ENCODE peak calls at places on chromosomes 13 and 19, in nine cellular contexts. V, X, D, E, J, B, R, Z and A are unnamed samples.

GRCh38 chr19:48696353-48697010 is 711 bp downstream of the FUT2 start:
- DNase-seq in D (no peak), J (no peak), E (no peak), V (no peak), R (peak; percentile 74), B (no peak), Z (no peak), X (no peak), A (no peak)

GRCh38 chr19:50465986-50466771 is 10.1 kb upstream of the EMC10 start:
- DNase-seq in Z (no peak), E (no peak), X (no peak), R (no peak), D (no peak), B (no peak), V (no peak), J (no peak), A (no peak)

GRCh38 chr13:22967669-22968068 is 213.1 kb upstream of the SGCG start:
- DNase-seq in X (no peak), J (no peak), E (no peak), B (no peak), Z (no peak), R (no peak), V (no peak), D (no peak), A (no peak)

GRCh38 chr19:40341601-40342482 is 6.4 kb downstream of the C19orf47 start:
- DNase-seq in Z (peak; percentile 82), E (no peak), B (peak; percentile 35), X (no peak), D (no peak), V (no peak), J (peak; percentile 85), R (no peak), A (no peak)

GRCh38 chr19:19259741-19260140 is 13.4 kb downstream of the TM6SF2 start:
- DNase-seq in B (no peak), E (peak; percentile 12), J (no peak), D (no peak), R (no peak), X (no peak), V (no peak), Z (no peak), A (no peak)

GRCh38 chr19:54302252-54302651 is 10.7 kb downstream of the LILRA5 start:
- DNase-seq in D (no peak), Z (peak; percentile 32), V (no peak), B (no peak), E (no peak), J (no peak), R (no peak), X (no peak), A (peak; percentile 72)

GRCh38 chr13:73602295-73602694 is 531.9 kb downstream of the KLF12 start:
- DNase-seq in B (no peak), E (peak; percentile 30), D (no peak), R (no peak), X (no peak), V (no peak), Z (no peak), J (no peak), A (no peak)

GRCh38 chr13:44128522-44128921 is 245.1 kb upstream of the SERP2 start:
- DNase-seq in D (no peak), J (peak; percentile 25), E (peak; percentile 6), B (no peak), V (no peak), R (no peak), Z (peak; percentile 44), X (no peak), A (no peak)

GRCh38 chr13:63088226-63088625 is 1672.6 kb upstream of the PCDH20 start:
- DNase-seq in B (no peak), E (peak; percentile 6), Z (no peak), V (no peak), D (no peak), X (no peak), J (no peak), R (no peak), A (no peak)

GRCh38 chr19:12783226-12783848 is 7.9 kb upstream of the JUNB start:
- DNase-seq in E (no peak), Z (no peak), D (no peak), J (no peak), B (no peak), X (no peak), R (no peak), V (no peak), A (no peak)

GRCh38 chr13:87666826-87667225 is 4.3 kb upstream of the SLITRK5 start:
- DNase-seq in B (no peak), J (no peak), X (no peak), D (no peak), E (no peak), V (no peak), R (no peak), Z (no peak), A (no peak)

GRCh38 chr13:31207630-31208549 is 8.1 kb downstream of the B3GLCT start:
- DNase-seq in Z (peak; percentile 45), D (no peak), J (peak; percentile 63), V (no peak), E (peak; percentile 85), B (no peak), R (no peak), X (no peak), A (no peak)

GRCh38 chr19:18419699-18420460 is 682 bp downstream of the SSBP4 start:
- DNase-seq in V (no peak), X (no peak), B (peak; percentile 88), Z (peak; percentile 53), R (peak; percentile 62), E (no peak), J (no peak), D (no peak), A (no peak)

GRCh38 chr19:13154911-13155471 is 4.8 kb downstream of the IER2 start:
- DNase-seq in R (peak; percentile 97), V (peak; percentile 54), J (peak; percentile 54), Z (peak; percentile 55), E (peak; percentile 79), B (peak; percentile 91), D (no peak), X (peak; percentile 47), A (peak; percentile 66)

GRCh38 chr13:39282400-39282972 is 244.2 kb downstream of the NHLRC3 start:
- DNase-seq in D (no peak), J (no peak), B (no peak), E (no peak), R (no peak), V (no peak), X (no peak), Z (no peak), A (no peak)

GRCh38 chr13:99465454-99465853 is 35.8 kb upstream of the TM9SF2 start:
- DNase-seq in D (no peak), J (no peak), V (no peak), Z (no peak), R (no peak), E (no peak), X (no peak), B (no peak), A (no peak)

GRCh38 chr19:10110972-10111317 is 548 bp upstream of the P2RY11 start:
- DNase-seq in X (no peak), E (no peak), V (no peak), Z (no peak), B (no peak), D (no peak), R (no peak), J (no peak), A (no peak)

GRCh38 chr13:91647361-91647970 is 249.0 kb downstream of the GPC5 start:
- DNase-seq in R (no peak), X (no peak), E (peak; percentile 22), V (no peak), B (no peak), J (no peak), D (no peak), Z (no peak), A (no peak)

GRCh38 chr13:97878421-97879375 is 74.8 kb upstream of the IPO5 start:
- DNase-seq in X (no peak), J (no peak), E (no peak), B (no peak), D (no peak), R (no peak), V (no peak), Z (no peak), A (no peak)

GRCh38 chr13:33537691-33538090 is 252.1 kb upstream of the STARD13 start:
- DNase-seq in R (no peak), Z (no peak), B (no peak), X (no peak), E (no peak), V (no peak), D (no peak), J (no peak), A (no peak)

GRCh38 chr19:29098863-29099481 is 114.0 kb downstream of the UQCRFS1 start:
- DNase-seq in R (no peak), V (peak; percentile 51), D (no peak), J (peak; percentile 57), B (peak; percentile 49), E (peak; percentile 77), Z (peak; percentile 40), X (peak; percentile 54), A (no peak)

GRCh38 chr13:90800082-90800746 is 547.3 kb upstream of the MIR17HG start:
- DNase-seq in E (peak; percentile 85), D (no peak), V (no peak), R (peak; percentile 60), X (peak; percentile 49), J (peak; percentile 77), B (peak; percentile 79), Z (peak; percentile 68), A (no peak)

GRCh38 chr13:48571121-48571901 is 38.4 kb upstream of the RCBTB2 start:
- DNase-seq in X (no peak), J (no peak), Z (no peak), E (peak; percentile 83), B (no peak), R (no peak), V (no peak), D (no peak), A (no peak)

GRCh38 chr19:6736917-6737283 is 480 bp downstream of the GPR108 start:
- DNase-seq in X (no peak), D (no peak), B (peak; percentile 77), Z (no peak), J (no peak), R (no peak), E (no peak), V (no peak), A (no peak)
- TF ChIP-seq CTCF in X (no peak), D (no peak), B (peak; percentile 45), Z (no peak), J (peak; percentile 9), R (no peak), E (no peak), V (no peak), A (peak; percentile 49)

GRCh38 chr19:46616631-46617322 is 8.1 kb downstream of the PTGIR start:
- DNase-seq in R (peak; percentile 90), J (peak; percentile 71), Z (no peak), E (peak; percentile 82), D (no peak), X (no peak), B (peak; percentile 77), V (no peak), A (peak; percentile 65)
- TF ChIP-seq CTCF in R (peak; percentile 36), J (peak; percentile 59), Z (peak; percentile 19), E (peak; percentile 39), D (no peak), X (no peak), B (peak; percentile 37), V (no peak), A (peak; percentile 57)

GRCh38 chr13:20118268-20119140 is 42.3 kb downstream of the GJA3 start:
- DNase-seq in D (no peak), E (peak; percentile 68), Z (peak; percentile 58), B (peak; percentile 80), J (peak; percentile 48), R (peak; percentile 86), V (no peak), X (no peak), A (no peak)
- TF ChIP-seq CTCF in D (no peak), E (no peak), Z (no peak), B (no peak), J (no peak), R (no peak), V (no peak), X (no peak), A (peak; percentile 39)

GRCh38 chr19:5397804-5398692 is 57.2 kb upstream of the ZNRF4 start:
- DNase-seq in R (no peak), D (no peak), J (no peak), Z (no peak), X (no peak), E (peak; percentile 11), V (no peak), B (no peak), A (no peak)
- TF ChIP-seq CTCF in R (no peak), D (no peak), J (no peak), Z (no peak), X (no peak), E (no peak), V (no peak), B (no peak), A (no peak)